ENCODE peak calls at places on chromosome 12, in six cellular contexts. One of them, this sample, is unnamed.

GRCh38 chr12:65098364-65098763 is 22.7 kb downstream of the WIF1 start:
- DNase-seq in fibroblast of mammary gland: peak; percentile 30
- DNase-seq in uterus: no peak
- DNase-seq in left ventricle myocardium inferior: no peak
- DNase-seq in AG10803: no peak
- DNase-seq in CD8-positive, alpha-beta T cell: no peak
- DNase-seq in this sample: peak; percentile 47

GRCh38 chr12:6230321-6231110 is 30.3 kb downstream of the CD9 start:
- DNase-seq in CD8-positive, alpha-beta T cell: peak; percentile 53
- DNase-seq in left ventricle myocardium inferior: peak; percentile 42
- DNase-seq in uterus: peak; percentile 64
- DNase-seq in AG10803: peak; percentile 78
- DNase-seq in fibroblast of mammary gland: no peak
- DNase-seq in this sample: no peak

GRCh38 chr12:109759076-109759420 is 45.4 kb downstream of the FAM222A start:
- DNase-seq in fibroblast of mammary gland: no peak
- DNase-seq in CD8-positive, alpha-beta T cell: no peak
- DNase-seq in uterus: peak; percentile 5
- DNase-seq in left ventricle myocardium inferior: peak; percentile 9
- DNase-seq in AG10803: no peak
- DNase-seq in this sample: no peak

GRCh38 chr12:104358353-104359003 is 54.9 kb downstream of the EID3 start:
- DNase-seq in fibroblast of mammary gland: peak; percentile 58
- DNase-seq in CD8-positive, alpha-beta T cell: peak; percentile 38
- DNase-seq in uterus: peak; percentile 63
- DNase-seq in left ventricle myocardium inferior: peak; percentile 44
- DNase-seq in AG10803: no peak
- DNase-seq in this sample: peak; percentile 37

GRCh38 chr12:49741882-49742620 is 694 bp downstream of the TMBIM6 start:
- DNase-seq in left ventricle myocardium inferior: peak; percentile 89
- DNase-seq in CD8-positive, alpha-beta T cell: peak; percentile 73
- DNase-seq in uterus: peak; percentile 75
- DNase-seq in fibroblast of mammary gland: peak; percentile 85
- DNase-seq in AG10803: peak; percentile 88
- DNase-seq in this sample: peak; percentile 94

GRCh38 chr12:7361271-7361670 is 57.4 kb downstream of the ACSM4 start:
- DNase-seq in uterus: no peak
- DNase-seq in AG10803: no peak
- DNase-seq in fibroblast of mammary gland: no peak
- DNase-seq in left ventricle myocardium inferior: no peak
- DNase-seq in CD8-positive, alpha-beta T cell: no peak
- DNase-seq in this sample: no peak

GRCh38 chr12:26699237-26699636 is 133.8 kb downstream of the ITPR2 start:
- DNase-seq in CD8-positive, alpha-beta T cell: no peak
- DNase-seq in uterus: no peak
- DNase-seq in fibroblast of mammary gland: peak; percentile 67
- DNase-seq in left ventricle myocardium inferior: no peak
- DNase-seq in AG10803: no peak
- DNase-seq in this sample: peak; percentile 67

GRCh38 chr12:64826234-64826633 is 1.8 kb downstream of the TBC1D30 start:
- DNase-seq in AG10803: peak; percentile 25
- DNase-seq in fibroblast of mammary gland: peak; percentile 56
- DNase-seq in left ventricle myocardium inferior: peak; percentile 51
- DNase-seq in CD8-positive, alpha-beta T cell: no peak
- DNase-seq in uterus: peak; percentile 28
- DNase-seq in this sample: peak; percentile 74

GRCh38 chr12:3661028-3661427 is 91.9 kb downstream of the CRACR2A start:
- DNase-seq in fibroblast of mammary gland: no peak
- DNase-seq in CD8-positive, alpha-beta T cell: no peak
- DNase-seq in left ventricle myocardium inferior: no peak
- DNase-seq in uterus: no peak
- DNase-seq in AG10803: no peak
- DNase-seq in this sample: no peak

GRCh38 chr12:64801381-64801780 is 23.1 kb upstream of the TBC1D30 start:
- DNase-seq in CD8-positive, alpha-beta T cell: no peak
- DNase-seq in left ventricle myocardium inferior: no peak
- DNase-seq in uterus: no peak
- DNase-seq in fibroblast of mammary gland: peak; percentile 13
- DNase-seq in AG10803: no peak
- DNase-seq in this sample: peak; percentile 49

GRCh38 chr12:3310271-3311026 is 180.6 kb upstream of the PRMT8 start:
- DNase-seq in AG10803: no peak
- DNase-seq in left ventricle myocardium inferior: no peak
- DNase-seq in uterus: no peak
- DNase-seq in fibroblast of mammary gland: no peak
- DNase-seq in CD8-positive, alpha-beta T cell: no peak
- DNase-seq in this sample: no peak

GRCh38 chr12:122880668-122881067 is 15.3 kb downstream of the VPS37B start:
- DNase-seq in fibroblast of mammary gland: peak; percentile 81
- DNase-seq in uterus: peak; percentile 29
- DNase-seq in CD8-positive, alpha-beta T cell: no peak
- DNase-seq in left ventricle myocardium inferior: no peak
- DNase-seq in AG10803: peak; percentile 54
- DNase-seq in this sample: peak; percentile 75

GRCh38 chr12:5430639-5431603 is 987 bp upstream of the NTF3 start:
- DNase-seq in fibroblast of mammary gland: no peak
- DNase-seq in uterus: no peak
- DNase-seq in left ventricle myocardium inferior: no peak
- DNase-seq in AG10803: no peak
- DNase-seq in CD8-positive, alpha-beta T cell: no peak
- DNase-seq in this sample: peak; percentile 47

GRCh38 chr12:80001562-80001961 is 66.7 kb upstream of the PPP1R12A start:
- DNase-seq in fibroblast of mammary gland: no peak
- DNase-seq in CD8-positive, alpha-beta T cell: no peak
- DNase-seq in AG10803: no peak
- DNase-seq in uterus: no peak
- DNase-seq in left ventricle myocardium inferior: no peak
- DNase-seq in this sample: no peak

GRCh38 chr12:64451687-64452558 is at the start of gene TBK1:
- DNase-seq in left ventricle myocardium inferior: peak; percentile 91
- DNase-seq in fibroblast of mammary gland: peak; percentile 78
- DNase-seq in CD8-positive, alpha-beta T cell: peak; percentile 8
- DNase-seq in uterus: peak; percentile 86
- DNase-seq in AG10803: peak; percentile 83
- DNase-seq in this sample: peak; percentile 95

GRCh38 chr12:100529951-100530350 is 43.5 kb upstream of the GAS2L3 start:
- DNase-seq in CD8-positive, alpha-beta T cell: no peak
- DNase-seq in uterus: no peak
- DNase-seq in left ventricle myocardium inferior: no peak
- DNase-seq in fibroblast of mammary gland: no peak
- DNase-seq in AG10803: no peak
- DNase-seq in this sample: no peak

GRCh38 chr12:46970636-46971035 is 108.8 kb upstream of the PCED1B start:
- DNase-seq in left ventricle myocardium inferior: no peak
- DNase-seq in CD8-positive, alpha-beta T cell: no peak
- DNase-seq in AG10803: no peak
- DNase-seq in fibroblast of mammary gland: no peak
- DNase-seq in uterus: no peak
- DNase-seq in this sample: no peak

GRCh38 chr12:124394462-124395128 is 99.7 kb downstream of the RFLNA start:
- DNase-seq in fibroblast of mammary gland: no peak
- DNase-seq in CD8-positive, alpha-beta T cell: no peak
- DNase-seq in left ventricle myocardium inferior: no peak
- DNase-seq in uterus: peak; percentile 63
- DNase-seq in AG10803: peak; percentile 66
- DNase-seq in this sample: no peak

GRCh38 chr12:14774944-14775651 is 28.2 kb downstream of the WBP11 start:
- DNase-seq in left ventricle myocardium inferior: peak; percentile 31
- DNase-seq in fibroblast of mammary gland: peak; percentile 72
- DNase-seq in AG10803: peak; percentile 78
- DNase-seq in CD8-positive, alpha-beta T cell: no peak
- DNase-seq in uterus: peak; percentile 70
- DNase-seq in this sample: peak; percentile 63

GRCh38 chr12:14948672-14949071 is 10.3 kb upstream of the ERP27 start:
- DNase-seq in left ventricle myocardium inferior: no peak
- DNase-seq in AG10803: peak; percentile 82
- DNase-seq in uterus: peak; percentile 71
- DNase-seq in fibroblast of mammary gland: peak; percentile 66
- DNase-seq in CD8-positive, alpha-beta T cell: no peak
- DNase-seq in this sample: peak; percentile 70

GRCh38 chr12:1130164-1130563 is 139.1 kb downstream of the ERC1 start:
- DNase-seq in AG10803: no peak
- DNase-seq in uterus: no peak
- DNase-seq in left ventricle myocardium inferior: no peak
- DNase-seq in CD8-positive, alpha-beta T cell: no peak
- DNase-seq in fibroblast of mammary gland: peak; percentile 2
- DNase-seq in this sample: no peak

GRCh38 chr12:120110550-120111501 is 5.7 kb downstream of the RAB35 start:
- DNase-seq in uterus: no peak
- DNase-seq in CD8-positive, alpha-beta T cell: peak; percentile 14
- DNase-seq in fibroblast of mammary gland: no peak
- DNase-seq in left ventricle myocardium inferior: peak; percentile 71
- DNase-seq in AG10803: no peak
- DNase-seq in this sample: no peak

GRCh38 chr12:101021442-101021841 is 188.6 kb downstream of the SLC5A8 start:
- DNase-seq in fibroblast of mammary gland: no peak
- DNase-seq in left ventricle myocardium inferior: no peak
- DNase-seq in AG10803: no peak
- DNase-seq in uterus: no peak
- DNase-seq in CD8-positive, alpha-beta T cell: no peak
- DNase-seq in this sample: no peak

GRCh38 chr12:26768611-26769603 is 64.1 kb downstream of the ITPR2 start:
- DNase-seq in uterus: no peak
- DNase-seq in left ventricle myocardium inferior: no peak
- DNase-seq in CD8-positive, alpha-beta T cell: no peak
- DNase-seq in fibroblast of mammary gland: no peak
- DNase-seq in AG10803: no peak
- DNase-seq in this sample: no peak

GRCh38 chr12:122865268-122866231 is 30.3 kb downstream of the HIP1R start:
- DNase-seq in CD8-positive, alpha-beta T cell: no peak
- DNase-seq in AG10803: no peak
- DNase-seq in left ventricle myocardium inferior: peak; percentile 57
- DNase-seq in fibroblast of mammary gland: no peak
- DNase-seq in uterus: no peak
- DNase-seq in this sample: peak; percentile 48

GRCh38 chr12:102232446-102232845 is 34.8 kb upstream of the PMCH start:
- DNase-seq in uterus: peak; percentile 79
- DNase-seq in left ventricle myocardium inferior: no peak
- DNase-seq in fibroblast of mammary gland: peak; percentile 77
- DNase-seq in CD8-positive, alpha-beta T cell: no peak
- DNase-seq in AG10803: peak; percentile 72
- DNase-seq in this sample: peak; percentile 32

DNA sequence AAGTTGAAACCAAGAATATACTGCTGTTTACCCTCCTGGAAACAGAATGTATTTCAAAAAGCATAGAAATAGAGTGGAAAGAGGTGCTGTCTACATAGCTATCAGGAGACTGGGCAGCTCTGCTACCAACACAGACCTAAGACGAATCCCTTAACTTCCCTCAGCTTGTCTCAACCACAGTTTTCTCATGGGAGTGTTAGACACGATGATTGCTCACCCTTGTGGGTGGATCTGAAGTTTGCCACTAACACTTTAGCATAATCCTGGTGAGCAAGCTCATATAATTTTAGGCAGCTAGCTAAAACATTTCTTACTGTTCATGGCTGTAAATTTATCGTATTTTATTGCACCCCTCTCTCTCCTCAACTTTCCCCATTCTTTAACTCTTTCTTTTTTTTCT is 38.5 kb downstream of the C12orf75 start:
- DNase-seq in fibroblast of mammary gland: peak; percentile 83
- DNase-seq in left ventricle myocardium inferior: no peak
- DNase-seq in AG10803: peak; percentile 84
- DNase-seq in CD8-positive, alpha-beta T cell: no peak
- DNase-seq in uterus: no peak
- DNase-seq in this sample: peak; percentile 86
- TF ChIP-seq CTCF in fibroblast of mammary gland: peak; percentile 30
- TF ChIP-seq CTCF in left ventricle myocardium inferior: no peak
- TF ChIP-seq CTCF in AG10803: peak; percentile 62
- TF ChIP-seq CTCF in CD8-positive, alpha-beta T cell: no peak
- TF ChIP-seq CTCF in uterus: no peak
- TF ChIP-seq CTCF in this sample: no peak

DNA sequence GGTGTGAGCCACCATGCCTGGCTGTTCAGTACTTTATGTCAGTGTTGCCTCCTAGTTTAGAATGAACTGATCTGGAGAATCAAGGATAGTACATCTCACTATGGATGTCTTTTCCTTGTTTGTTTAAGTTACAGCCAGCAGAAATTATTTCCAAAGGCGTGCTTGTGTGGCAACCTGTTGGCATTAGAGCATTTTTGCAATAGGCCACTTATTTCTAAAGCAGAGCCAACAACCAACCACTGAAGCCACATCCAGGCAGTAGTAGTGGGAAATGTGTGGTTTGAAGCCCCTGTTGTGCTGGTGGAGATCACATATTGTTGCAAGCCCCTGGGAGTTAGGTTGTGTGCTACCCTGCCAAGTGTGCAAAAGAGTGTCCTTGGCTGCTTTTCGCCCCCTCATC is 3.7 kb downstream of the ANO6 start:
- DNase-seq in left ventricle myocardium inferior: no peak
- DNase-seq in AG10803: peak; percentile 23
- DNase-seq in fibroblast of mammary gland: no peak
- DNase-seq in CD8-positive, alpha-beta T cell: no peak
- DNase-seq in uterus: no peak
- DNase-seq in this sample: no peak
- H3K4me3 ChIP-seq in left ventricle myocardium inferior: no peak overlapping the region
- H3K4me3 ChIP-seq in AG10803: no peak overlapping the region
- H3K4me3 ChIP-seq in fibroblast of mammary gland: no peak overlapping the region
- H3K4me3 ChIP-seq in CD8-positive, alpha-beta T cell: no peak overlapping the region
- H3K4me3 ChIP-seq in uterus: no peak overlapping the region
- H3K4me3 ChIP-seq in this sample: no peak overlapping the region

GRCh38 chr12:113002155-113002554 is 23.8 kb downstream of the OAS2 start:
- DNase-seq in fibroblast of mammary gland: no peak
- DNase-seq in uterus: no peak
- DNase-seq in left ventricle myocardium inferior: no peak
- DNase-seq in AG10803: no peak
- DNase-seq in CD8-positive, alpha-beta T cell: no peak
- DNase-seq in this sample: no peak
- TF ChIP-seq CTCF in fibroblast of mammary gland: peak; percentile 8
- TF ChIP-seq CTCF in uterus: no peak
- TF ChIP-seq CTCF in left ventricle myocardium inferior: no peak
- TF ChIP-seq CTCF in AG10803: no peak
- TF ChIP-seq CTCF in CD8-positive, alpha-beta T cell: no peak
- TF ChIP-seq CTCF in this sample: no peak

DNA sequence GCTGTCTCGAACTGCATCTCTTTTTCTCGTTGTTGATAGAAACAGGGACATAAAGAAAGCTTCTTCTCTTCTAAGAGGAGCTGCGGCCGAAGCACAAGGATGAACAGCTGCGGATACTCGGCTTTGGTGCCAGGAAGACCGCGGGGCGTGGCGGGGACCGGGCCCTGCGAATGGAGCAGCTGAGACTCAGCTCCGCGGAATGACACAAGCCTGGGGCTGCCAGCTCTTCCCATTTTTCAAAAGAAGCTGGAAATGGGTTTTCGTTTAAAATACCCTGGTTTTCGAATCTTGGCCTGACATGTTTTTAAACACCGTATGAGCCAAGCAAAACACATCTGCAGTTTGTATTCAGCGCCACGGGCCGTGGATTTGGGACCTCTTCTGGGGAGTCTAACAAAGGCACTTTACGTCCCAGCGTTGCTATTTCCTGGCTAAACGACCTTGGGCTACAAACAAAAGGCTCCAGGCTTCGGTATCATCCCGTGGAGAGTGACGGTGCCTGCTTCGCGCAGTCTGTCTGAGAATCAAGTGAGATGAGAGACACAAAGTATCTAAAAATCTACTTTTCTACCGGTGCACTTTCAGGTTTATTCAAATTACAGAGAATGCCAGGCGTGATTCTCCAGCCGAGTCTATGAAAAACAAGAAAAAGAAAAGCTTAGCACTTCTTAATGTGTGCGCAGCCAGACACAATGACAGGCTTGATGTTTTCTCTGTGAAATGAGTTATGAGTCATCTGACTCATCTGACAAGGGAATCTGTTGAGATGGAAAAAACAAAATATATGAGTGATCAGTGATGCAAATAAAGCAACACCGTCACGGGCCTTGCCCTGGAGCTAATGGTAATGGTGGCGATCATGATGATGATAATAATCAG is 114.0 kb upstream of the TMEM132D start:
- DNase-seq in uterus: no peak
- DNase-seq in left ventricle myocardium inferior: no peak
- DNase-seq in fibroblast of mammary gland: no peak
- DNase-seq in AG10803: no peak
- DNase-seq in CD8-positive, alpha-beta T cell: no peak
- DNase-seq in this sample: no peak
- H3K4me3 ChIP-seq in uterus: no peak overlapping the region
- H3K4me3 ChIP-seq in left ventricle myocardium inferior: no peak overlapping the region
- H3K4me3 ChIP-seq in fibroblast of mammary gland: no peak overlapping the region
- H3K4me3 ChIP-seq in AG10803: no peak overlapping the region
- H3K4me3 ChIP-seq in CD8-positive, alpha-beta T cell: no peak overlapping the region
- H3K4me3 ChIP-seq in this sample: no peak overlapping the region

This sample was measured in foreskin fibroblast.